ENCODE peak calls at places on chromosomes 13 and 19, in five cellular contexts. L is GM23248, R is neural progenitor cell, A is fibroblast of lung, B is DND-41. P is an unnamed sample.

GRCh38 chr19:46404039-46404883 is 9.1 kb downstream of the CCDC8 start:
- DNase-seq in L (peak; percentile 38), R (peak; percentile 40), A (peak; percentile 63), B (no peak), P (no peak)

GRCh38 chr19:16260160-16260793 is 62.6 kb downstream of the AP1M1 start:
- DNase-seq in L (no peak), R (no peak), A (no peak), B (no peak), P (no peak)

GRCh38 chr19:10044390-10044789 is 31.1 kb downstream of the RDH8 start:
- DNase-seq in L (no peak), R (no peak), A (no peak), B (no peak), P (peak; percentile 10)

GRCh38 chr13:54394319-54394718 is 1365.7 kb downstream of the OLFM4 start:
- DNase-seq in L (no peak), R (no peak), A (no peak), B (no peak), P (no peak)

GRCh38 chr13:74132152-74132767 is 1.9 kb downstream of the KLF12 start:
- DNase-seq in L (peak; percentile 25), R (peak; percentile 3), A (peak; percentile 34), B (peak; percentile 39), P (peak; percentile 72)

GRCh38 chr13:67224148-67224846 is 5.8 kb downstream of the PCDH9 start:
- DNase-seq in L (peak; percentile 67), R (peak; percentile 78), A (peak; percentile 90), B (peak; percentile 76), P (peak; percentile 88)

GRCh38 chr13:65336916-65337315 is 1893.2 kb downstream of the PCDH9 start:
- DNase-seq in L (no peak), R (no peak), A (peak; percentile 95), B (no peak), P (no peak)

GRCh38 chr13:107370036-107370785 is 802.3 kb upstream of the ARGLU1 start:
- DNase-seq in L (peak; percentile 88), R (no peak), A (peak; percentile 78), B (no peak), P (peak; percentile 83)

GRCh38 chr13:45231722-45232121 is 30.9 kb upstream of the KCTD4 start:
- DNase-seq in L (peak; percentile 35), R (no peak), A (peak; percentile 54), B (no peak), P (peak; percentile 29)

GRCh38 chr13:49629947-49630346 is 1.6 kb downstream of the ARL11 start:
- DNase-seq in L (no peak), R (no peak), A (no peak), B (no peak), P (peak; percentile 76)

GRCh38 chr13:59633290-59633689 is 530.4 kb downstream of the DIAPH3 start:
- DNase-seq in L (no peak), R (no peak), A (no peak), B (no peak), P (peak; percentile 81)

GRCh38 chr13:19864018-19864338 is 529 bp upstream of the ZMYM5 start:
- DNase-seq in L (peak; percentile 78), R (no peak), A (peak; percentile 90), B (no peak), P (peak; percentile 85)

GRCh38 chr19:4216832-4217231 is 12.5 kb upstream of the EBI3 start:
- DNase-seq in L (no peak), R (no peak), A (no peak), B (no peak), P (no peak)

GRCh38 chr19:12946092-12946845 is 607 bp downstream of the RAD23A start:
- DNase-seq in L (peak; percentile 96), R (peak; percentile 94), A (peak; percentile 81), B (peak; percentile 69), P (peak; percentile 81)

GRCh38 chr13:85347251-85347650 is 452.0 kb downstream of the SLITRK6 start:
- DNase-seq in L (no peak), R (no peak), A (peak; percentile 43), B (no peak), P (no peak)

GRCh38 chr19:45774765-45775164 is 5.7 kb upstream of the SIX5 start:
- DNase-seq in L (no peak), R (no peak), A (no peak), B (no peak), P (no peak)

GRCh38 chr19:35995655-35995993 is 636 bp downstream of the SDHAF1 start:
- DNase-seq in L (peak; percentile 72), R (peak; percentile 80), A (peak; percentile 11), B (peak; percentile 50), P (peak; percentile 21)

GRCh38 chr13:45398862-45399261 is 19.3 kb downstream of the SLC25A30 start:
- DNase-seq in L (no peak), R (no peak), A (no peak), B (no peak), P (no peak)

GRCh38 chr13:33717775-33718174 is 100.2 kb upstream of the RFC3 start:
- DNase-seq in L (peak; percentile 12), R (no peak), A (no peak), B (no peak), P (no peak)

GRCh38 chr19:10087296-10088061 is 1.4 kb downstream of the SHFL start:
- DNase-seq in L (no peak), R (no peak), A (no peak), B (no peak), P (no peak)

GRCh38 chr19:45772130-45772880 is 3.3 kb upstream of the SIX5 start:
- DNase-seq in L (no peak), R (no peak), A (no peak), B (no peak), P (no peak)

GRCh38 chr13:99225078-99225477 is 24.4 kb downstream of the UBAC2 start:
- DNase-seq in L (no peak), R (no peak), A (no peak), B (no peak), P (no peak)

GRCh38 chr19:7515471-7516226 is at the start of gene ZNF358:
- DNase-seq in L (peak; percentile 85), R (peak; percentile 96), A (peak; percentile 82), B (peak; percentile 70), P (peak; percentile 44)

GRCh38 chr19:38699027-38699346 is 45.3 kb downstream of the CAPN12 start:
- DNase-seq in L (no peak), R (no peak), A (no peak), B (peak; percentile 8), P (no peak)

GRCh38 chr13:57582032-57582431 is 49.5 kb upstream of the PCDH17 start:
- DNase-seq in L (no peak), R (peak; percentile 3), A (no peak), B (no peak), P (no peak)

GRCh38 chr19:13797870-13798269 is 2.6 kb downstream of the ZSWIM4 start:
- DNase-seq in L (peak; percentile 90), R (no peak), A (peak; percentile 63), B (no peak), P (no peak)

GRCh38 chr13:23790591-23791170 is 98.5 kb downstream of the MIPEP start:
- DNase-seq in L (peak; percentile 84), R (no peak), A (peak; percentile 85), B (no peak), P (no peak)

GRCh38 chr13:77328819-77329132 is 1.9 kb upstream of the MYCBP2 start:
- DNase-seq in L (no peak), R (no peak), A (no peak), B (no peak), P (no peak)
- H2AFZ ChIP-seq in L (peak overlapping the region; percentile 97), R (peak overlapping the region; percentile 92), A (peak overlapping the region; percentile 96), B (peak overlapping the region; percentile 77), P (peak overlapping the region; percentile 95)

GRCh38 chr13:113245858-113246791 is 36.7 kb downstream of the CUL4A start:
- DNase-seq in L (peak; percentile 30), R (peak; percentile 21), A (peak; percentile 7), B (no peak), P (no peak)
- H3K4me2 ChIP-seq in L (no peak overlapping the region), R (no peak overlapping the region), A (no peak overlapping the region), B (no peak overlapping the region), P (no peak overlapping the region)

GRCh38 chr19:50269653-50270052 is 59.5 kb downstream of the KCNC3 start:
- DNase-seq in L (no peak), R (no peak), A (no peak), B (no peak), P (no peak)
- TF ChIP-seq EZH2 in L (no peak), R (no peak), A (no peak), B (no peak), P (no peak)

GRCh38 chr19:17539288-17540117 is 15.9 kb upstream of the COLGALT1 start:
- DNase-seq in L (peak; percentile 96), R (peak; percentile 98), A (peak; percentile 97), B (peak; percentile 100), P (peak; percentile 93)
- H2AFZ ChIP-seq in L (peak overlapping the region; percentile 75), R (peak overlapping the region; percentile 80), A (peak overlapping the region; percentile 49), B (peak overlapping the region; percentile 68), P (peak overlapping the region; percentile 74)

GRCh38 chr19:6091771-6092291 is 18.5 kb downstream of the RFX2 start:
- DNase-seq in L (peak; percentile 68), R (no peak), A (peak; percentile 40), B (no peak), P (no peak)
- H3K4me2 ChIP-seq in L (peak overlapping the region; percentile 98), R (peak overlapping the region; percentile 69), A (peak overlapping the region; percentile 92), B (no peak overlapping the region), P (peak overlapping the region; percentile 10)

GRCh38 chr19:54420068-54420382 is 4.8 kb downstream of the TTYH1 start:
- DNase-seq in L (no peak), R (no peak), A (no peak), B (no peak), P (no peak)
- TF ChIP-seq EZH2 in L (no peak), R (no peak), A (no peak), B (no peak), P (peak; percentile 61)

DNA sequence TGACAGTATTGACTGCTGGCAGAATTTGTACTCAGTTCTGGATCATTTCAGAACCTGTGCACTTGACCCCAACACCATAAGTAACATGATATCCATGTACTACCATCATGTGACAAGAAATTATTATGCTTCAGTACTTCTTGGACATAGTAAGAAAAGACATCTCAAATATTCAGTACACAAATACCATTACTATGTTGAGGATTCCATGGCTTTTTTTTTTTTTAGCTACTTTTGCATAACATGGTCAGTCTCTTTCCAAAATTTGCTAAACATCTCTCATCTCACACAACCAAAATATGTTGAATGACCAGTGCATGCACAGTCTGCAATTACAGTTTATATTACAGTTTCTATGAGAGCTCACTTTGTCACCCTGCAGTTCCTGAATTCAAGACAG is 85.3 kb downstream of the FLT1 start:
- DNase-seq in L (no peak), R (no peak), A (no peak), B (no peak), P (no peak)
- H2AFZ ChIP-seq in L (no peak overlapping the region), R (no peak overlapping the region), A (no peak overlapping the region), B (no peak overlapping the region), P (no peak overlapping the region)

GRCh38 chr19:11675569-11675968 is 63.2 kb downstream of the ZNF823 start:
- DNase-seq in L (no peak), R (no peak), A (no peak), B (no peak), P (no peak)

GRCh38 chr19:11678504-11678903 is 60.2 kb downstream of the ZNF823 start:
- DNase-seq in L (no peak), R (no peak), A (no peak), B (no peak), P (no peak)

GRCh38 chr19:11673608-11674041 is 65.1 kb downstream of the ZNF823 start:
- DNase-seq in L (peak; percentile 90), R (peak; percentile 91), A (peak; percentile 73), B (peak; percentile 36), P (peak; percentile 81)

GRCh38 chr19:11674067-11674492 is 64.7 kb downstream of the ZNF823 start:
- DNase-seq in L (peak; percentile 7), R (no peak), A (no peak), B (no peak), P (no peak)
- H3K4me2 ChIP-seq in L (peak overlapping the region; percentile 91), R (peak overlapping the region; percentile 69), A (peak overlapping the region; percentile 51), B (no peak overlapping the region), P (peak overlapping the region; percentile 67)

P was measured in endothelial cell of umbilical vein.